ENCODE peak calls at places on chromosomes 4 and X, in four cellular contexts. One of them, this sample, is unnamed.
A peak's percentile ranks its signal among the peaks of the same experiment; 100 is the strongest.

GRCh38 chr4:33802578-33802977 is 2441.7 kb downstream of the ARAP2 start:
- DNase-seq in Calu3: no peak
- DNase-seq in fibroblast of the aortic adventitia: no peak
- DNase-seq in fibroblast of pulmonary artery: no peak
- DNase-seq in this sample: no peak

GRCh38 chr4:14771504-14772175 is 230.6 kb upstream of the CPEB2 start:
- DNase-seq in Calu3: no peak
- DNase-seq in fibroblast of pulmonary artery: no peak
- DNase-seq in fibroblast of the aortic adventitia: no peak
- DNase-seq in this sample: no peak

GRCh38 chrX:2430265-2430825 is 70.4 kb downstream of the DHRSX start:
- DNase-seq in Calu3: no peak
- DNase-seq in fibroblast of the aortic adventitia: no peak
- DNase-seq in fibroblast of pulmonary artery: no peak
- DNase-seq in this sample: no peak

GRCh38 chrX:68842781-68843581 is 14.2 kb downstream of the EFNB1 start:
- DNase-seq in fibroblast of pulmonary artery: no peak
- DNase-seq in fibroblast of the aortic adventitia: no peak
- DNase-seq in Calu3: no peak
- DNase-seq in this sample: no peak

GRCh38 chr4:125313497-125313896 is 1.3 kb upstream of the FAT4 start:
- DNase-seq in fibroblast of pulmonary artery: peak; percentile 96
- DNase-seq in fibroblast of the aortic adventitia: peak; percentile 95
- DNase-seq in Calu3: peak; percentile 58
- DNase-seq in this sample: no peak

GRCh38 chrX:17361620-17362019 is 13.4 kb upstream of the NHS start:
- DNase-seq in fibroblast of the aortic adventitia: no peak
- DNase-seq in fibroblast of pulmonary artery: no peak
- DNase-seq in Calu3: peak; percentile 16
- DNase-seq in this sample: no peak

GRCh38 chr4:54971474-54971950 is 153.9 kb downstream of the KDR start:
- DNase-seq in Calu3: peak; percentile 15
- DNase-seq in fibroblast of pulmonary artery: peak; percentile 73
- DNase-seq in fibroblast of the aortic adventitia: peak; percentile 73
- DNase-seq in this sample: no peak

GRCh38 chr4:118086334-118086733 is 52.0 kb downstream of the NDST3 start:
- DNase-seq in Calu3: peak; percentile 1
- DNase-seq in fibroblast of pulmonary artery: peak; percentile 8
- DNase-seq in fibroblast of the aortic adventitia: peak; percentile 3
- DNase-seq in this sample: no peak

GRCh38 chr4:53537606-53538005 is 53.7 kb downstream of the LNX1 start:
- DNase-seq in fibroblast of pulmonary artery: no peak
- DNase-seq in fibroblast of the aortic adventitia: no peak
- DNase-seq in Calu3: peak; percentile 26
- DNase-seq in this sample: no peak

GRCh38 chr4:10554694-10555093 is 97.5 kb upstream of the ZNF518B start:
- DNase-seq in fibroblast of the aortic adventitia: peak; percentile 83
- DNase-seq in Calu3: peak; percentile 39
- DNase-seq in fibroblast of pulmonary artery: peak; percentile 86
- DNase-seq in this sample: peak; percentile 71

GRCh38 chr4:13430834-13431568 is 53.1 kb downstream of the RAB28 start:
- DNase-seq in fibroblast of pulmonary artery: no peak
- DNase-seq in Calu3: no peak
- DNase-seq in fibroblast of the aortic adventitia: no peak
- DNase-seq in this sample: no peak

GRCh38 chrX:84322083-84322827 is 134.3 kb upstream of the RPS6KA6 start:
- DNase-seq in Calu3: no peak
- DNase-seq in fibroblast of the aortic adventitia: no peak
- DNase-seq in fibroblast of pulmonary artery: no peak
- DNase-seq in this sample: no peak

GRCh38 chrX:13076176-13076956 is 31.9 kb upstream of the FAM9C start:
- DNase-seq in Calu3: no peak
- DNase-seq in fibroblast of pulmonary artery: no peak
- DNase-seq in fibroblast of the aortic adventitia: no peak
- DNase-seq in this sample: no peak

GRCh38 chr4:44446801-44447562 is 1.6 kb downstream of the KCTD8 start:
- DNase-seq in Calu3: no peak
- DNase-seq in fibroblast of pulmonary artery: no peak
- DNase-seq in fibroblast of the aortic adventitia: no peak
- DNase-seq in this sample: no peak

GRCh38 chr4:15003891-15004700 is 1.8 kb downstream of the CPEB2 start:
- DNase-seq in fibroblast of the aortic adventitia: no peak
- DNase-seq in fibroblast of pulmonary artery: no peak
- DNase-seq in Calu3: peak; percentile 17
- DNase-seq in this sample: no peak

GRCh38 chrX:42821803-42822443 is 44.0 kb upstream of the PPP1R2C start:
- DNase-seq in fibroblast of pulmonary artery: no peak
- DNase-seq in fibroblast of the aortic adventitia: peak; percentile 47
- DNase-seq in Calu3: no peak
- DNase-seq in this sample: no peak

GRCh38 chrX:123083924-123084323 is 100.2 kb upstream of the GRIA3 start:
- DNase-seq in fibroblast of the aortic adventitia: peak; percentile 75
- DNase-seq in fibroblast of pulmonary artery: peak; percentile 35
- DNase-seq in Calu3: no peak
- DNase-seq in this sample: no peak

GRCh38 chr4:107579099-107579498 is 140.9 kb downstream of the PAPSS1 start:
- DNase-seq in fibroblast of pulmonary artery: no peak
- DNase-seq in Calu3: no peak
- DNase-seq in fibroblast of the aortic adventitia: no peak
- DNase-seq in this sample: no peak

GRCh38 chr4:105946771-105947170 is 51.5 kb downstream of the NPNT start:
- DNase-seq in Calu3: no peak
- DNase-seq in fibroblast of pulmonary artery: no peak
- DNase-seq in fibroblast of the aortic adventitia: no peak
- DNase-seq in this sample: no peak

GRCh38 chr4:40617903-40618302 is 11.8 kb downstream of the RBM47 start:
- DNase-seq in fibroblast of the aortic adventitia: no peak
- DNase-seq in Calu3: no peak
- DNase-seq in fibroblast of pulmonary artery: peak; percentile 24
- DNase-seq in this sample: no peak

GRCh38 chrX:38102875-38103274 is 96.5 kb downstream of the SYTL5 start:
- DNase-seq in fibroblast of the aortic adventitia: no peak
- DNase-seq in fibroblast of pulmonary artery: no peak
- DNase-seq in Calu3: no peak
- DNase-seq in this sample: no peak

GRCh38 chr4:27678027-27678426 is 817.4 kb downstream of the STIM2 start:
- DNase-seq in fibroblast of pulmonary artery: no peak
- DNase-seq in fibroblast of the aortic adventitia: no peak
- DNase-seq in Calu3: no peak
- DNase-seq in this sample: no peak

GRCh38 chrX:1385251-1385794 is 6.6 kb downstream of the SLC25A6 start:
- DNase-seq in fibroblast of pulmonary artery: no peak
- DNase-seq in fibroblast of the aortic adventitia: no peak
- DNase-seq in Calu3: no peak
- DNase-seq in this sample: no peak

GRCh38 chr4:2833671-2834000 is 10.0 kb upstream of the ADD1 start:
- DNase-seq in fibroblast of the aortic adventitia: no peak
- DNase-seq in Calu3: no peak
- DNase-seq in fibroblast of pulmonary artery: no peak
- DNase-seq in this sample: no peak

GRCh38 chr4:118345813-118346212 is 7.0 kb downstream of the PRSS12 start:
- DNase-seq in Calu3: peak; percentile 16
- DNase-seq in fibroblast of pulmonary artery: no peak
- DNase-seq in fibroblast of the aortic adventitia: peak; percentile 22
- DNase-seq in this sample: no peak

GRCh38 chr4:41204400-41204978 is 9.9 kb downstream of the APBB2 start:
- DNase-seq in fibroblast of the aortic adventitia: peak; percentile 69
- DNase-seq in Calu3: peak; percentile 43
- DNase-seq in fibroblast of pulmonary artery: peak; percentile 79
- DNase-seq in this sample: peak; percentile 40

GRCh38 chr4:5420266-5420665 is 288.1 kb downstream of the EVC2 start:
- DNase-seq in fibroblast of pulmonary artery: no peak
- DNase-seq in fibroblast of the aortic adventitia: no peak
- DNase-seq in Calu3: no peak
- DNase-seq in this sample: no peak

GRCh38 chr4:2136736-2137135 is 77.6 kb downstream of the NAT8L start:
- DNase-seq in Calu3: peak; percentile 40
- DNase-seq in fibroblast of pulmonary artery: no peak
- DNase-seq in fibroblast of the aortic adventitia: no peak
- DNase-seq in this sample: no peak

GRCh38 chrX:63363788-63364187 is 12.7 kb upstream of the SPIN4 start:
- DNase-seq in Calu3: no peak
- DNase-seq in fibroblast of pulmonary artery: no peak
- DNase-seq in fibroblast of the aortic adventitia: no peak
- DNase-seq in this sample: no peak

GRCh38 chr4:40454816-40455215 is 119.7 kb downstream of the CHRNA9 start:
- DNase-seq in fibroblast of pulmonary artery: peak; percentile 6
- DNase-seq in Calu3: no peak
- DNase-seq in fibroblast of the aortic adventitia: no peak
- DNase-seq in this sample: no peak

GRCh38 chrX:1316527-1316926 is 20.1 kb upstream of the IL3RA start:
- DNase-seq in fibroblast of the aortic adventitia: no peak
- DNase-seq in Calu3: no peak
- DNase-seq in fibroblast of pulmonary artery: no peak
- DNase-seq in this sample: no peak

GRCh38 chr4:144611850-144612249 is 34.1 kb upstream of the HHIP start:
- DNase-seq in fibroblast of pulmonary artery: peak; percentile 30
- DNase-seq in fibroblast of the aortic adventitia: no peak
- DNase-seq in Calu3: peak; percentile 13
- DNase-seq in this sample: no peak

GRCh38 chr4:144659493-144659892 is 13.5 kb downstream of the HHIP start:
- DNase-seq in Calu3: no peak
- DNase-seq in fibroblast of the aortic adventitia: no peak
- DNase-seq in fibroblast of pulmonary artery: no peak
- DNase-seq in this sample: no peak

GRCh38 chrX:153651540-153652079 is 4.6 kb downstream of the DUSP9 start:
- DNase-seq in fibroblast of pulmonary artery: no peak
- DNase-seq in fibroblast of the aortic adventitia: no peak
- DNase-seq in Calu3: no peak
- DNase-seq in this sample: no peak
- TF ChIP-seq CTCF in fibroblast of pulmonary artery: peak; percentile 21
- TF ChIP-seq CTCF in fibroblast of the aortic adventitia: peak; percentile 45
- TF ChIP-seq CTCF in Calu3: peak; percentile 47
- TF ChIP-seq CTCF in this sample: no peak

GRCh38 chr4:1008840-1009646 is 2.4 kb upstream of the FGFRL1 start:
- DNase-seq in fibroblast of pulmonary artery: no peak
- DNase-seq in fibroblast of the aortic adventitia: no peak
- DNase-seq in Calu3: no peak
- DNase-seq in this sample: no peak

GRCh38 chr4:1004557-1005485 is 6.6 kb upstream of the FGFRL1 start:
- DNase-seq in fibroblast of pulmonary artery: no peak
- DNase-seq in fibroblast of the aortic adventitia: no peak
- DNase-seq in Calu3: no peak
- DNase-seq in this sample: no peak

GRCh38 chr4:1004071-1004418 is 7.4 kb upstream of the FGFRL1 start:
- DNase-seq in fibroblast of pulmonary artery: no peak
- DNase-seq in Calu3: no peak
- DNase-seq in fibroblast of the aortic adventitia: no peak
- DNase-seq in this sample: no peak

GRCh38 chr4:1009647-1010521 is 1.5 kb upstream of the FGFRL1 start:
- DNase-seq in fibroblast of pulmonary artery: peak; percentile 56
- DNase-seq in Calu3: peak; percentile 63
- DNase-seq in fibroblast of the aortic adventitia: peak; percentile 41
- DNase-seq in this sample: no peak

DNA sequence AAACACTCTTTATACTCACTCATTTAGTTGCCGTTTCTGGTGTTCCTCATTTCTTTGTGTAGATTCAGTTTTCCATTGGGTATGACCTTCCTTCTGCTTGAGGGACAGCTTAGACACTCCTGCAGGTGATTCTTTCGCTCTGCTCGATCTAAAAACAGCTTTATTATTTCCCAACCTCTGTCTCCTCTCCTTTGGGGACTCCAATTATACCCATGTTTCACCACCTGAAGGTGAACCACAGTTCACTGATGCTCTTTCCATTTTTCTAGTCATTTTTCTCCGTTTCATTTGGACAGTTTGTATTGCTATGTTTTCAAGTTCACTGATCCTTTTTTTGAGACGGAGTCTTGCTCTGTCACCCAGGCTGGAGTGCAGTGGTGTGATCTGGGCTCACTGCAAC is 4.6 kb upstream of the FGFRL1 start:
- DNase-seq in fibroblast of the aortic adventitia: no peak
- DNase-seq in fibroblast of pulmonary artery: no peak
- DNase-seq in Calu3: no peak
- DNase-seq in this sample: no peak
- TF ChIP-seq CTCF in fibroblast of the aortic adventitia: no peak
- TF ChIP-seq CTCF in fibroblast of pulmonary artery: no peak
- TF ChIP-seq CTCF in Calu3: no peak
- TF ChIP-seq CTCF in this sample: no peak

GRCh38 chrX:30618160-30618765 is 35.0 kb upstream of the GK start:
- DNase-seq in fibroblast of pulmonary artery: peak; percentile 15
- DNase-seq in Calu3: peak; percentile 1
- DNase-seq in fibroblast of the aortic adventitia: peak; percentile 7
- DNase-seq in this sample: no peak
- TF ChIP-seq CTCF in fibroblast of pulmonary artery: peak; percentile 10
- TF ChIP-seq CTCF in Calu3: no peak
- TF ChIP-seq CTCF in fibroblast of the aortic adventitia: no peak
- TF ChIP-seq CTCF in this sample: no peak

GRCh38 chr4:81527115-81527514 is 55.4 kb upstream of the RASGEF1B start:
- DNase-seq in fibroblast of pulmonary artery: no peak
- DNase-seq in Calu3: no peak
- DNase-seq in fibroblast of the aortic adventitia: no peak
- DNase-seq in this sample: no peak
- TF ChIP-seq CTCF in fibroblast of pulmonary artery: no peak
- TF ChIP-seq CTCF in Calu3: no peak
- TF ChIP-seq CTCF in fibroblast of the aortic adventitia: no peak
- TF ChIP-seq CTCF in this sample: no peak

GRCh38 chrX:47619486-47620302 is at the start of gene SYN1:
- DNase-seq in fibroblast of the aortic adventitia: peak; percentile 66
- DNase-seq in fibroblast of pulmonary artery: peak; percentile 84
- DNase-seq in Calu3: peak; percentile 77
- DNase-seq in this sample: no peak
- TF ChIP-seq CTCF in fibroblast of the aortic adventitia: no peak
- TF ChIP-seq CTCF in fibroblast of pulmonary artery: no peak
- TF ChIP-seq CTCF in Calu3: no peak
- TF ChIP-seq CTCF in this sample: no peak

GRCh38 chrX:135740683-135741149 is 27.3 kb downstream of the CT45A3 start:
- DNase-seq in Calu3: peak; percentile 47
- DNase-seq in fibroblast of pulmonary artery: no peak
- DNase-seq in fibroblast of the aortic adventitia: no peak
- DNase-seq in this sample: no peak

GRCh38 chrX:135741192-135741715 is 26.7 kb downstream of the CT45A3 start:
- DNase-seq in Calu3: no peak
- DNase-seq in fibroblast of the aortic adventitia: no peak
- DNase-seq in fibroblast of pulmonary artery: no peak
- DNase-seq in this sample: no peak

DNA sequence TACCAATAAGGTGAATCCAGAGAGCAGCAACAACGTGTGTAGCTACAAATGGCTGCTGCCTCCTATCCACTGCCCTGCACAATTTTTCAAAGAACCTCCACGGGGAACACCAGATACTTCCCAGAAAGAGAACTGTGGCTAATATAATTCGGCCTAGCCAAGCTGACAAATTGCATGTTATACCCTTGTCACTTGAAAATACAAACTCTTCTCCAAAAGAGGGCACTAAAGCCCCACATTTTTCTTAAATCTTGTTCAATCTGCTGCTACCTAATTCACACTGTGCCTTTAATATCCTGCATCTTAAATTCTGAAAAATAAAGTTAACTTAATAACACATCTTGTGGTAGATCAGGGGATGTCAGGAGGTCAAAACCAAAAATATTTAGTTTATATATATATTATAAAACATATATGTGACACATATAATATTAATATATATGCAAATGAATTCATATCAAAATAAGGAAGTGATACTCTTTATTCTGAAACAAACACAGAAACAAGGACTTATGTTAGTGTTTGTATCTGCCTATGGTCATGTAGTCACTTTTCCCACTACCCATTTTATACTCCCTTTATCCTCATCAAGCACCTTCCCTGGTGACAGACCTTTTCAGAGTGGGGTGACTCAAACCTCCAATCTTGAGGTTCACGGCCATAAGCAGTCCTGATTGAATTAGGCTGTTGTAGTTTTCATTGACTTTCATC is 24.1 kb downstream of the CT45A1 start:
- DNase-seq in fibroblast of the aortic adventitia: peak; percentile 12
- DNase-seq in Calu3: no peak
- DNase-seq in fibroblast of pulmonary artery: peak; percentile 1
- DNase-seq in this sample: no peak
- TF ChIP-seq CTCF in fibroblast of the aortic adventitia: no peak
- TF ChIP-seq CTCF in Calu3: no peak
- TF ChIP-seq CTCF in fibroblast of pulmonary artery: no peak
- TF ChIP-seq CTCF in this sample: no peak

This sample was measured in omental fat pad.